ENCODE peak calls at places on chromosomes 12 and 14, in seven cellular contexts. One of them, this sample, is unnamed.

GRCh38 chr14:30625533-30625932 is 3.4 kb downstream of the SCFD1 start:
- DNase-seq in NCI-H146: no peak
- DNase-seq in activated CD4-positive, alpha-beta T cell treated with anti-CD3 and anti-CD28 coated beads, Interleukin-2, amount 50 U/mL, for 4 hours: no peak
- DNase-seq in fibroblast of the aortic adventitia: no peak
- DNase-seq in pons: no peak
- DNase-seq in HEK293T: no peak
- DNase-seq in left cardiac atrium: no peak
- DNase-seq in this sample: no peak

GRCh38 chr14:90671382-90671781 is 144.8 kb downstream of the TTC7B start:
- DNase-seq in NCI-H146: no peak
- DNase-seq in activated CD4-positive, alpha-beta T cell treated with anti-CD3 and anti-CD28 coated beads, Interleukin-2, amount 50 U/mL, for 4 hours: no peak
- DNase-seq in fibroblast of the aortic adventitia: no peak
- DNase-seq in pons: peak; percentile 53
- DNase-seq in HEK293T: no peak
- DNase-seq in left cardiac atrium: no peak
- DNase-seq in this sample: no peak

GRCh38 chr14:35571598-35571997 is 37.6 kb downstream of the INSM2 start:
- DNase-seq in NCI-H146: no peak
- DNase-seq in activated CD4-positive, alpha-beta T cell treated with anti-CD3 and anti-CD28 coated beads, Interleukin-2, amount 50 U/mL, for 4 hours: no peak
- DNase-seq in fibroblast of the aortic adventitia: no peak
- DNase-seq in pons: no peak
- DNase-seq in HEK293T: no peak
- DNase-seq in left cardiac atrium: no peak
- DNase-seq in this sample: no peak

GRCh38 chr12:81095470-81096232 is 17.8 kb downstream of the ACSS3 start:
- DNase-seq in NCI-H146: no peak
- DNase-seq in activated CD4-positive, alpha-beta T cell treated with anti-CD3 and anti-CD28 coated beads, Interleukin-2, amount 50 U/mL, for 4 hours: no peak
- DNase-seq in fibroblast of the aortic adventitia: peak; percentile 7
- DNase-seq in pons: peak; percentile 14
- DNase-seq in HEK293T: no peak
- DNase-seq in left cardiac atrium: no peak
- DNase-seq in this sample: no peak

GRCh38 chr12:6539276-6540134 is 5.2 kb downstream of the GAPDH start:
- DNase-seq in NCI-H146: peak; percentile 41
- DNase-seq in activated CD4-positive, alpha-beta T cell treated with anti-CD3 and anti-CD28 coated beads, Interleukin-2, amount 50 U/mL, for 4 hours: no peak
- DNase-seq in fibroblast of the aortic adventitia: peak; percentile 27
- DNase-seq in pons: no peak
- DNase-seq in HEK293T: no peak
- DNase-seq in left cardiac atrium: peak; percentile 42
- DNase-seq in this sample: no peak

GRCh38 chr14:34094384-34094783 is 143.5 kb upstream of the EGLN3 start:
- DNase-seq in NCI-H146: no peak
- DNase-seq in activated CD4-positive, alpha-beta T cell treated with anti-CD3 and anti-CD28 coated beads, Interleukin-2, amount 50 U/mL, for 4 hours: no peak
- DNase-seq in fibroblast of the aortic adventitia: no peak
- DNase-seq in pons: no peak
- DNase-seq in HEK293T: no peak
- DNase-seq in left cardiac atrium: no peak
- DNase-seq in this sample: no peak

GRCh38 chr12:122837306-122838265 is 2.3 kb downstream of the HIP1R start:
- DNase-seq in NCI-H146: peak; percentile 61
- DNase-seq in activated CD4-positive, alpha-beta T cell treated with anti-CD3 and anti-CD28 coated beads, Interleukin-2, amount 50 U/mL, for 4 hours: no peak
- DNase-seq in fibroblast of the aortic adventitia: no peak
- DNase-seq in pons: no peak
- DNase-seq in HEK293T: no peak
- DNase-seq in left cardiac atrium: no peak
- DNase-seq in this sample: no peak

GRCh38 chr14:85336257-85336656 is 193.7 kb upstream of the FLRT2 start:
- DNase-seq in NCI-H146: no peak
- DNase-seq in activated CD4-positive, alpha-beta T cell treated with anti-CD3 and anti-CD28 coated beads, Interleukin-2, amount 50 U/mL, for 4 hours: no peak
- DNase-seq in fibroblast of the aortic adventitia: no peak
- DNase-seq in pons: no peak
- DNase-seq in HEK293T: no peak
- DNase-seq in left cardiac atrium: no peak
- DNase-seq in this sample: no peak

GRCh38 chr14:32611752-32612151 is 282.7 kb downstream of the AKAP6 start:
- DNase-seq in NCI-H146: no peak
- DNase-seq in activated CD4-positive, alpha-beta T cell treated with anti-CD3 and anti-CD28 coated beads, Interleukin-2, amount 50 U/mL, for 4 hours: no peak
- DNase-seq in fibroblast of the aortic adventitia: peak; percentile 88
- DNase-seq in pons: no peak
- DNase-seq in HEK293T: no peak
- DNase-seq in left cardiac atrium: no peak
- DNase-seq in this sample: no peak

GRCh38 chr14:20400965-20401593 is 12.2 kb downstream of the TEP1 start:
- DNase-seq in NCI-H146: no peak
- DNase-seq in activated CD4-positive, alpha-beta T cell treated with anti-CD3 and anti-CD28 coated beads, Interleukin-2, amount 50 U/mL, for 4 hours: no peak
- DNase-seq in fibroblast of the aortic adventitia: no peak
- DNase-seq in pons: no peak
- DNase-seq in HEK293T: no peak
- DNase-seq in left cardiac atrium: no peak
- DNase-seq in this sample: no peak

GRCh38 chr14:105859717-105860614 is 333.6 kb downstream of the TMEM121 start:
- DNase-seq in NCI-H146: no peak
- DNase-seq in activated CD4-positive, alpha-beta T cell treated with anti-CD3 and anti-CD28 coated beads, Interleukin-2, amount 50 U/mL, for 4 hours: no peak
- DNase-seq in fibroblast of the aortic adventitia: no peak
- DNase-seq in pons: no peak
- DNase-seq in HEK293T: no peak
- DNase-seq in left cardiac atrium: peak; percentile 15
- DNase-seq in this sample: no peak

GRCh38 chr12:53985358-53985899 is 483 bp downstream of the HOXC10 start:
- DNase-seq in NCI-H146: no peak
- DNase-seq in activated CD4-positive, alpha-beta T cell treated with anti-CD3 and anti-CD28 coated beads, Interleukin-2, amount 50 U/mL, for 4 hours: no peak
- DNase-seq in fibroblast of the aortic adventitia: no peak
- DNase-seq in pons: no peak
- DNase-seq in HEK293T: no peak
- DNase-seq in left cardiac atrium: no peak
- DNase-seq in this sample: no peak

GRCh38 chr12:120364487-120364886 is 4.5 kb downstream of the MSI1 start:
- DNase-seq in NCI-H146: no peak
- DNase-seq in activated CD4-positive, alpha-beta T cell treated with anti-CD3 and anti-CD28 coated beads, Interleukin-2, amount 50 U/mL, for 4 hours: no peak
- DNase-seq in fibroblast of the aortic adventitia: no peak
- DNase-seq in pons: no peak
- DNase-seq in HEK293T: no peak
- DNase-seq in left cardiac atrium: no peak
- DNase-seq in this sample: no peak

GRCh38 chr12:121932176-121932536 is 13.8 kb downstream of the CFAP251 start:
- DNase-seq in NCI-H146: no peak
- DNase-seq in activated CD4-positive, alpha-beta T cell treated with anti-CD3 and anti-CD28 coated beads, Interleukin-2, amount 50 U/mL, for 4 hours: no peak
- DNase-seq in fibroblast of the aortic adventitia: no peak
- DNase-seq in pons: no peak
- DNase-seq in HEK293T: no peak
- DNase-seq in left cardiac atrium: no peak
- DNase-seq in this sample: no peak

GRCh38 chr12:74381968-74382367 is 155.7 kb upstream of the ATXN7L3B start:
- DNase-seq in NCI-H146: no peak
- DNase-seq in activated CD4-positive, alpha-beta T cell treated with anti-CD3 and anti-CD28 coated beads, Interleukin-2, amount 50 U/mL, for 4 hours: no peak
- DNase-seq in fibroblast of the aortic adventitia: no peak
- DNase-seq in pons: no peak
- DNase-seq in HEK293T: no peak
- DNase-seq in left cardiac atrium: no peak
- DNase-seq in this sample: no peak

GRCh38 chr12:24608637-24609285 is 340.1 kb downstream of the BCAT1 start:
- DNase-seq in NCI-H146: no peak
- DNase-seq in activated CD4-positive, alpha-beta T cell treated with anti-CD3 and anti-CD28 coated beads, Interleukin-2, amount 50 U/mL, for 4 hours: no peak
- DNase-seq in fibroblast of the aortic adventitia: peak; percentile 37
- DNase-seq in pons: no peak
- DNase-seq in HEK293T: no peak
- DNase-seq in left cardiac atrium: no peak
- DNase-seq in this sample: no peak

GRCh38 chr12:80937391-80938238 is at the start of gene LIN7A:
- DNase-seq in NCI-H146: peak; percentile 77
- DNase-seq in activated CD4-positive, alpha-beta T cell treated with anti-CD3 and anti-CD28 coated beads, Interleukin-2, amount 50 U/mL, for 4 hours: no peak
- DNase-seq in fibroblast of the aortic adventitia: peak; percentile 17
- DNase-seq in pons: no peak
- DNase-seq in HEK293T: peak; percentile 45
- DNase-seq in left cardiac atrium: peak; percentile 66
- DNase-seq in this sample: no peak

GRCh38 chr14:101282418-101282817 is 278.9 kb upstream of the DIO3 start:
- DNase-seq in NCI-H146: no peak
- DNase-seq in activated CD4-positive, alpha-beta T cell treated with anti-CD3 and anti-CD28 coated beads, Interleukin-2, amount 50 U/mL, for 4 hours: no peak
- DNase-seq in fibroblast of the aortic adventitia: no peak
- DNase-seq in pons: no peak
- DNase-seq in HEK293T: no peak
- DNase-seq in left cardiac atrium: no peak
- DNase-seq in this sample: no peak

GRCh38 chr14:51552768-51553426 is 98.8 kb upstream of the FRMD6 start:
- DNase-seq in NCI-H146: peak; percentile 2
- DNase-seq in activated CD4-positive, alpha-beta T cell treated with anti-CD3 and anti-CD28 coated beads, Interleukin-2, amount 50 U/mL, for 4 hours: no peak
- DNase-seq in fibroblast of the aortic adventitia: no peak
- DNase-seq in pons: peak; percentile 4
- DNase-seq in HEK293T: no peak
- DNase-seq in left cardiac atrium: peak; percentile 22
- DNase-seq in this sample: no peak

GRCh38 chr12:55002355-55002754 is 17.4 kb upstream of the NEUROD4 start:
- DNase-seq in NCI-H146: no peak
- DNase-seq in activated CD4-positive, alpha-beta T cell treated with anti-CD3 and anti-CD28 coated beads, Interleukin-2, amount 50 U/mL, for 4 hours: no peak
- DNase-seq in fibroblast of the aortic adventitia: no peak
- DNase-seq in pons: no peak
- DNase-seq in HEK293T: no peak
- DNase-seq in left cardiac atrium: no peak
- DNase-seq in this sample: no peak

GRCh38 chr14:35365130-35366047 is 39.2 kb downstream of the NFKBIA start:
- DNase-seq in NCI-H146: no peak
- DNase-seq in activated CD4-positive, alpha-beta T cell treated with anti-CD3 and anti-CD28 coated beads, Interleukin-2, amount 50 U/mL, for 4 hours: peak; percentile 60
- DNase-seq in fibroblast of the aortic adventitia: peak; percentile 85
- DNase-seq in pons: peak; percentile 40
- DNase-seq in HEK293T: no peak
- DNase-seq in left cardiac atrium: peak; percentile 84
- DNase-seq in this sample: peak; percentile 80

GRCh38 chr14:59754256-59754655 is 116.3 kb downstream of the RTN1 start:
- DNase-seq in NCI-H146: no peak
- DNase-seq in activated CD4-positive, alpha-beta T cell treated with anti-CD3 and anti-CD28 coated beads, Interleukin-2, amount 50 U/mL, for 4 hours: no peak
- DNase-seq in fibroblast of the aortic adventitia: peak; percentile 51
- DNase-seq in pons: no peak
- DNase-seq in HEK293T: no peak
- DNase-seq in left cardiac atrium: no peak
- DNase-seq in this sample: no peak

This sample was measured in thoracic aorta.